ENCODE peak calls at places on chromosomes 13 and 19, in five cellular contexts. Y, M, P, L and V are unnamed samples.

GRCh38 chr19:20660473-20660872 is 898 bp downstream of the ZNF626 start:
- DNase-seq in L (no peak), P (no peak), M (no peak), Y (no peak), V (no peak)

GRCh38 chr13:24149306-24150032 is 11.1 kb upstream of the SPATA13 start:
- DNase-seq in P (no peak), M (no peak), Y (no peak), L (no peak), V (no peak)

GRCh38 chr19:38977445-38978314 is 2.1 kb upstream of the FBXO17 start:
- DNase-seq in Y (no peak), L (no peak), P (no peak), M (no peak), V (no peak)

GRCh38 chr19:49210108-49210900 is 52.7 kb downstream of the TRPM4 start:
- DNase-seq in M (no peak), P (no peak), Y (peak; percentile 91), L (peak; percentile 33), V (peak; percentile 80)

GRCh38 chr19:2575734-2576481 is 100.0 kb downstream of the GADD45B start:
- DNase-seq in L (peak; percentile 85), P (peak; percentile 92), Y (peak; percentile 96), M (peak; percentile 70), V (no peak)

GRCh38 chr13:95317037-95317989 is 16.1 kb upstream of the ABCC4 start:
- DNase-seq in L (no peak), P (no peak), Y (no peak), M (no peak), V (no peak)

GRCh38 chr19:30393046-30393445 is 20.9 kb downstream of the ZNF536 start:
- DNase-seq in P (no peak), M (no peak), Y (no peak), L (no peak), V (no peak)

GRCh38 chr19:38062959-38063786 is 156.2 kb downstream of the SIPA1L3 start:
- DNase-seq in Y (no peak), L (no peak), P (no peak), M (no peak), V (no peak)

GRCh38 chr19:35986664-35987570 is 8.1 kb upstream of the SDHAF1 start:
- DNase-seq in Y (no peak), P (peak; percentile 48), M (no peak), L (no peak), V (peak; percentile 48)

GRCh38 chr13:32124743-32125142 is 93.2 kb downstream of the FRY start:
- DNase-seq in P (no peak), Y (no peak), M (no peak), L (no peak), V (no peak)

GRCh38 chr19:48627865-48628314 is 8.6 kb downstream of the SPHK2 start:
- DNase-seq in M (no peak), P (no peak), L (no peak), Y (peak; percentile 48), V (no peak)

GRCh38 chr13:51364404-51365008 is 25.0 kb downstream of the SERPINE3 start:
- DNase-seq in P (no peak), Y (no peak), M (no peak), L (no peak), V (no peak)

GRCh38 chr13:33322474-33322827 is 36.9 kb upstream of the STARD13 start:
- DNase-seq in M (no peak), L (no peak), P (peak; percentile 39), Y (no peak), V (no peak)

GRCh38 chr13:46476174-46476573 is 76.8 kb upstream of the LRCH1 start:
- DNase-seq in L (no peak), P (no peak), Y (no peak), M (no peak), V (no peak)

GRCh38 chr13:81639984-81640582 is 1299.2 kb upstream of the SPRY2 start:
- DNase-seq in P (no peak), L (no peak), M (no peak), Y (no peak), V (no peak)

GRCh38 chr13:74068471-74068870 is 65.7 kb downstream of the KLF12 start:
- DNase-seq in L (no peak), M (no peak), P (no peak), Y (no peak), V (no peak)

GRCh38 chr13:50838031-50838430 is 5.5 kb downstream of the DLEU7 start:
- DNase-seq in M (no peak), P (no peak), Y (no peak), L (no peak), V (no peak)

GRCh38 chr13:26707122-26708006 is 53.2 kb downstream of the GPR12 start:
- DNase-seq in Y (no peak), M (no peak), P (no peak), L (no peak), V (no peak)

GRCh38 chr13:33764716-33765115 is 53.2 kb upstream of the RFC3 start:
- DNase-seq in M (no peak), P (no peak), Y (no peak), L (no peak), V (no peak)

GRCh38 chr19:12720851-12721655 is 2.7 kb downstream of the TNPO2 start:
- DNase-seq in Y (no peak), L (no peak), P (peak; percentile 33), M (no peak), V (peak; percentile 83)

GRCh38 chr19:1271528-1272422 is 2.6 kb downstream of the CIRBP start:
- DNase-seq in L (no peak), Y (no peak), P (peak; percentile 43), M (no peak), V (no peak)

GRCh38 chr19:315811-316210 is 24.6 kb upstream of the PLPP2 start:
- DNase-seq in P (no peak), M (no peak), Y (no peak), L (no peak), V (no peak)

GRCh38 chr19:11982526-11982925 is 17.7 kb downstream of the ZNF763 start:
- DNase-seq in P (no peak), L (no peak), Y (no peak), M (no peak), V (no peak)

GRCh38 chr13:41700790-41701310 is 243.5 kb downstream of the RGCC start:
- DNase-seq in L (no peak), Y (no peak), P (no peak), M (no peak), V (no peak)

GRCh38 chr13:111962431-111962891 is 104.5 kb upstream of the SOX1 start:
- DNase-seq in M (no peak), L (no peak), Y (no peak), P (no peak), V (no peak)

GRCh38 chr13:21517576-21517975 is 58.5 kb upstream of the ZDHHC20 start:
- DNase-seq in M (no peak), L (no peak), Y (no peak), P (no peak), V (no peak)

GRCh38 chr19:5074418-5074817 is 105.5 kb downstream of the KDM4B start:
- DNase-seq in L (no peak), M (no peak), Y (no peak), P (no peak), V (no peak)

DNA sequence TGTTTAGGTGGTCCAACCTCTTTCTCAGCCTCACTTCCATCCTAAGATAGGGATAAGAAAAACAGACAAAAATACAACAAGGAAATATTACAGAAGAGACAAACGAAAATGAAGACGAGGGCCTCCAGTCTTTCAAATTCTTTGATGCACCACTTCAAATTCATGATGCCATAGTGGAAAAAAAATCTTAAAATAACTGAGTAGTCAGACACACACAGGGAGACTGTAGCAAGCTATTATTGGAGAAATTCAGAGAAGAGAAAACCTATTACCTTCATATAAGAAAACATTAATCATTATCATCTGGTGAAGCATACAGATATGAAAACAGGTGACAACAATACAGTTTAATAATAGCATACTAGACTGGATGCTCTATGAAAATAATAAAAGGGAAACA is 548.2 kb downstream of the KCTD12 start:
- DNase-seq in Y (no peak), M (no peak), L (no peak), P (no peak), V (no peak)
- H3K27ac ChIP-seq in Y (no peak overlapping the region), M (no peak overlapping the region), L (no peak overlapping the region), P (no peak overlapping the region), V (no peak overlapping the region)

GRCh38 chr13:113952151-113952982 is 21.5 kb downstream of the C13orf46 start:
- DNase-seq in L (no peak), P (peak; percentile 13), M (no peak), Y (no peak), V (peak; percentile 65)

GRCh38 chr13:113950451-113951245 is 23.2 kb downstream of the C13orf46 start:
- DNase-seq in L (no peak), P (peak; percentile 23), Y (peak; percentile 93), M (no peak), V (no peak)

GRCh38 chr13:113952983-113953520 is 20.8 kb downstream of the C13orf46 start:
- DNase-seq in P (peak; percentile 10), L (no peak), Y (no peak), M (no peak), V (peak; percentile 73)

GRCh38 chr13:113949546-113949945 is 24.3 kb downstream of the C13orf46 start:
- DNase-seq in Y (no peak), L (no peak), M (no peak), P (peak; percentile 14), V (peak; percentile 58)

DNA sequence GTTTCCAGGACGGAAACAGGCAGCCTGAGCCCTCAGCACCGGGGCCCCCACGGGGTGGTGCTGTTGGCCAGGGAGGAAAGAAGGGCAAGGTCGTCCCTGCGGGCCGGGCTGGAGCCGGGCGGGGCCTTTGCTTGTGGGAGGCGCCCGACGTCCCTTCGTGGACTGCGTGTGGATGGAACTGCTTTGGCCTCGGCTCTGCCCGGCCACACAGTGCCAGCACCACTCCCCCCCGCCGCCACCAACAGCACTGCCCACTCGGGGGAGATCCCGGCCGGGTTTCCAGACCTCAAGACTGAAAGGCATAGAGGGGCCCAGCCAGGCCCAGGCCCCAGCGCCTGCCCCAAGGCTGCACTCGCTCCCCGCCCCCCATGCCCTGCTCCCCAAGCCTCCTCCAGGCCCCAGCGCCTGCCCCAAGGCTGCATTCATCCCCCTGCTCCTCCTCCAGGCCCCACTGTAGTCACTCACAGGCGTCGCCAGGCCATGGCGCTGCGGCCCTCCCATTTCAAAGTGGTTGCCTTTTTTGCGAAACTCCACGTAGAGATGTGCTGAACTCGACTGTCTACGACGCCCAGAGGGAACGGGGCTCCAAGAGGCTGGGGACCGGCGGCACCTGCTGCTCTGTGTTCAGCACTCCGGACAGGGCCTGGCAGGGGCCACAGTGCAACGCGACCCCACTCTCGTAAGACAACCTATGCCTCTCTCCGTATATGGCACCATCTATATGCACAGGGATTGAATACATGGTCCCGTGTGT is 22.5 kb downstream of the C13orf46 start:
- DNase-seq in Y (peak; percentile 92), L (peak; percentile 85), M (peak; percentile 57), P (peak; percentile 89), V (peak; percentile 95)
- TF ChIP-seq CTCF in Y (peak; percentile 77), L (peak; percentile 92), M (peak; percentile 85), P (peak; percentile 86), V (peak; percentile 65)

GRCh38 chr19:55633866-55634265 is 6.9 kb upstream of the ZNF580 start:
- DNase-seq in L (no peak), Y (no peak), P (peak; percentile 5), M (no peak), V (no peak)
- H3K27ac ChIP-seq in L (no peak overlapping the region), Y (peak overlapping the region; percentile 90), P (peak overlapping the region; percentile 99), M (no peak overlapping the region), V (peak overlapping the region; percentile 95)

GRCh38 chr13:29996316-29996715 is 145.9 kb upstream of the UBL3 start:
- DNase-seq in P (no peak), Y (no peak), M (no peak), L (no peak), V (no peak)

GRCh38 chr13:29994911-29995601 is 144.6 kb upstream of the UBL3 start:
- DNase-seq in Y (no peak), L (no peak), M (no peak), P (no peak), V (no peak)

GRCh38 chr13:29991343-29991742 is 140.9 kb upstream of the UBL3 start:
- DNase-seq in P (no peak), M (no peak), Y (no peak), L (no peak), V (no peak)

GRCh38 chr13:29993716-29994488 is 143.5 kb upstream of the UBL3 start:
- DNase-seq in L (no peak), M (no peak), P (no peak), Y (no peak), V (no peak)

GRCh38 chr13:29993196-29993595 is 142.8 kb upstream of the UBL3 start:
- DNase-seq in L (no peak), Y (no peak), P (no peak), M (no peak), V (no peak)
- TF ChIP-seq CTCF in L (no peak), Y (no peak), P (no peak), M (no peak), V (no peak)